ENCODE peak calls at places on chromosome 20, in ten cellular contexts. X is activated T-cell treated with anti-CD3 and anti-CD28 coated beads, Interleukin-2, amount 50 U/mL, for 72 hours; U is upper lobe of right lung; K is NCI-H510A; B is psoas muscle; H is uterus; Y is spleen; E is substantia nigra; S is astrocyte of the spinal cord; I is non-pigmented ciliary epithelial cell. L is an unnamed sample.
A peak's percentile ranks its signal among the peaks of the same experiment; 100 is the strongest.

GRCh38 chr20:45925821-45926506 is 8.5 kb upstream of the PCIF1 start:
- DNase-seq in X (no peak), U (no peak), K (no peak), H (no peak), Y (no peak), E (no peak), S (no peak), B (no peak), I (no peak), L (no peak)

GRCh38 chr20:64168381-64169088 is 4.3 kb downstream of the MYT1 start:
- DNase-seq in Y (no peak), K (no peak), I (no peak), E (peak; percentile 67), X (no peak), H (no peak), B (no peak), U (no peak), S (no peak), L (no peak)

GRCh38 chr20:33423141-33423834 is 20.3 kb downstream of the SNTA1 start:
- DNase-seq in K (no peak), E (peak; percentile 16), U (no peak), I (no peak), Y (no peak), S (peak; percentile 62), B (peak; percentile 95), X (no peak), H (peak; percentile 55), L (no peak)

GRCh38 chr20:36792422-36792821 is 18.9 kb upstream of the DSN1 start:
- DNase-seq in K (peak; percentile 17), X (peak; percentile 8), I (peak; percentile 60), U (no peak), E (peak; percentile 65), Y (no peak), S (peak; percentile 66), H (peak; percentile 42), B (no peak), L (peak; percentile 76)

GRCh38 chr20:1087311-1087710 is 31.1 kb upstream of the PSMF1 start:
- DNase-seq in X (peak; percentile 38), I (no peak), S (no peak), Y (no peak), K (no peak), B (no peak), H (no peak), U (no peak), E (no peak), L (no peak)

GRCh38 chr20:461254-462198 is 807 bp downstream of the TBC1D20 start:
- DNase-seq in U (peak; percentile 84), I (no peak), S (peak; percentile 45), Y (peak; percentile 93), H (peak; percentile 41), X (peak; percentile 53), B (peak; percentile 78), K (peak; percentile 31), E (peak; percentile 81), L (peak; percentile 62)

GRCh38 chr20:4710106-4710475 is 11.6 kb upstream of the PRND start:
- DNase-seq in U (no peak), H (no peak), Y (no peak), B (no peak), X (no peak), K (no peak), E (no peak), S (no peak), I (no peak), L (no peak)

GRCh38 chr20:39916236-39916635 is 772.8 kb downstream of the MAFB start:
- DNase-seq in I (no peak), S (no peak), E (no peak), B (no peak), H (no peak), X (no peak), U (no peak), Y (no peak), K (no peak), L (no peak)

GRCh38 chr20:17859616-17860232 is 108.9 kb downstream of the SNX5 start:
- DNase-seq in U (peak; percentile 75), B (no peak), I (no peak), H (no peak), K (peak; percentile 61), X (peak; percentile 29), Y (peak; percentile 87), E (peak; percentile 48), S (no peak), L (no peak)

GRCh38 chr20:36754656-36755222 is 8.8 kb upstream of the NDRG3 start:
- DNase-seq in U (no peak), Y (no peak), X (peak; percentile 33), H (peak; percentile 57), S (peak; percentile 74), B (no peak), E (peak; percentile 20), K (peak; percentile 24), I (peak; percentile 26), L (peak; percentile 79)

L was measured in RWPE1.